ENCODE peak calls at places on chromosomes 11 and 22, in four cellular contexts. Q, H, B and K are unnamed samples.
A peak's percentile ranks its signal among the peaks of the same experiment; 100 is the strongest.

GRCh38 chr11:118535261-118535660 is 4.3 kb downstream of the TMEM25 start:
- DNase-seq in Q (no peak), H (no peak), B (no peak), K (no peak)

GRCh38 chr22:38699143-38699542 is 1.6 kb downstream of the JOSD1 start:
- DNase-seq in Q (no peak), H (no peak), B (peak; percentile 15), K (no peak)

GRCh38 chr11:55942785-55943392 is 6.7 kb upstream of the OR5I1 start:
- DNase-seq in Q (peak; percentile 4), H (peak; percentile 77), B (peak; percentile 32), K (peak; percentile 74)

GRCh38 chr11:88535916-88536547 is 198.5 kb upstream of the CTSC start:
- DNase-seq in Q (peak; percentile 91), H (peak; percentile 94), B (no peak), K (no peak)

GRCh38 chr11:134372536-134372935 is 39.5 kb downstream of the B3GAT1 start:
- DNase-seq in Q (no peak), H (no peak), B (no peak), K (no peak)

GRCh38 chr11:1390603-1391164 is 950 bp downstream of the BRSK2 start:
- DNase-seq in Q (no peak), H (no peak), B (no peak), K (no peak)

GRCh38 chr11:77113382-77114088 is 10.9 kb downstream of the OMP start:
- DNase-seq in Q (peak; percentile 54), H (peak; percentile 67), B (peak; percentile 18), K (peak; percentile 70)

GRCh38 chr11:66316849-66317251 is at the start of gene CD248:
- DNase-seq in Q (peak; percentile 89), H (no peak), B (no peak), K (no peak)

GRCh38 chr11:44564198-44564597 is 1.3 kb upstream of the CD82 start:
- DNase-seq in Q (no peak), H (no peak), B (no peak), K (no peak)

GRCh38 chr11:78202733-78203167 is 14.0 kb downstream of the USP35 start:
- DNase-seq in Q (no peak), H (no peak), B (peak; percentile 52), K (no peak)

GRCh38 chr11:60971520-60971919 is at the start of gene CD6:
- DNase-seq in Q (no peak), H (no peak), B (no peak), K (no peak)

GRCh38 chr11:131546218-131546895 is 175.9 kb downstream of the NTM start:
- DNase-seq in Q (no peak), H (no peak), B (no peak), K (no peak)
- H3K4me1 ChIP-seq in Q (no peaks in the 10 kb centered on the region), H (no peaks in the 10 kb centered on the region), B (no peaks in the 10 kb centered on the region), K (no peaks in the 10 kb centered on the region)

DNA sequence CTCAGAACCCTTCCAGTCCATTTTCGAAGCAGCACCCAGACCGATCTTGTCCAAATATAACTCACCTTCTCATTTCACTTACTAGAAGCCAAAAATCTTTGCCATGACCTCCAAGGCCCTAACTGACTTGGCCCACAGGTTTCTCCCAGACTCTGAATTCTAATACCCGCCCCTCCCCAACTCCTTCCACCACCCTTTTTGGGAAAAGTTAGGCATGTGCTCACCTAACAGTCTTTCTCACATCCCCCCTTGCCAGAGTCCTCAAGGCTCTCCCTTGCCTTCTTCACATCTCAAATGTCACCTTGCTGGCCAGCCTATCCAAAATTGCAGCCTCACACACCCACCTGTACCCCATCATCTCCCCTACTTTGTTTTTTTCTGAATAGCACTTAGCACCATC is 369.3 kb downstream of the NXPE2 start:
- DNase-seq in Q (no peak), H (no peak), B (no peak), K (no peak)
- H3K4me2 ChIP-seq in Q (no peak overlapping the region), H (no peak overlapping the region), B (no peak overlapping the region), K (no peak overlapping the region)

GRCh38 chr11:70712471-70712870 is 314.1 kb downstream of the CTTN start:
- DNase-seq in Q (no peak), H (no peak), B (no peak), K (no peak)
- H3K9me3 ChIP-seq in Q (no peaks in the 10 kb centered on the region), H (no peaks in the 10 kb centered on the region), B (no peaks in the 10 kb centered on the region), K (no peaks in the 10 kb centered on the region)

GRCh38 chr22:42680648-42681047 is 31.5 kb upstream of the CYB5R3 start:
- DNase-seq in Q (peak; percentile 88), H (peak; percentile 96), B (no peak), K (no peak)
- H3K4me1 ChIP-seq in Q (peaks cover 16% of the 10 kb centered on the region), H (peaks cover 10% of the 10 kb centered on the region), B (no peaks in the 10 kb centered on the region), K (no peaks in the 10 kb centered on the region)

GRCh38 chr11:64165482-64165841 is 451 bp downstream of the MACROD1 start:
- DNase-seq in Q (no peak), H (peak; percentile 18), B (peak; percentile 18), K (no peak)

GRCh38 chr11:64161037-64161436 is 4.9 kb downstream of the MACROD1 start:
- DNase-seq in Q (no peak), H (no peak), B (no peak), K (no peak)

GRCh38 chr11:64164392-64165312 is 1.3 kb downstream of the MACROD1 start:
- DNase-seq in Q (no peak), H (peak; percentile 61), B (no peak), K (no peak)

GRCh38 chr11:64165842-64166635 is at the start of gene MACROD1:
- DNase-seq in Q (peak; percentile 75), H (peak; percentile 96), B (peak; percentile 57), K (peak; percentile 77)

DNA sequence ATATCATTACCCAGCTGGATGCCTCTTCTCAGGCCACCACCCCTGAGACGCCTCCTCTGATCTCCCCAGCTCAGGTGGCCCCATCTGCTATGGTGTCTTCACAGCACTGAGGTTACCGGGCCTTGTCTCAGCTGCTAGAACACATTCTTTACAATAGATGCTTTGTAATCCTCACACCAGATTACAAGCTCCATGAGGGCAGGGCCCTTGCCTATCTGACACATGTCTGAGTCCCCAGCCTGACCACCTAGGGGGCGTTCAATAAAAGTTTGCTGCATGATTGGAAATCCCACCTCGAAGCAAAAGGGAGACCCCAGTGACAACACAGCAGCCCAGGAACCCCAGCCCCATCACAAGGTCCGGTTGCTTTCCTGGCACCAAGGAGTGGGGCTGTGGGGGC is 2.0 kb downstream of the MACROD1 start:
- DNase-seq in Q (no peak), H (no peak), B (no peak), K (no peak)
- H3K4me2 ChIP-seq in Q (no peak overlapping the region), H (peak overlapping the region; percentile 90), B (no peak overlapping the region), K (no peak overlapping the region)

GRCh38 chr22:47380692-47381091 is 618.2 kb downstream of the TBC1D22A start:
- DNase-seq in Q (no peak), H (no peak), B (no peak), K (no peak)
- H3K9me3 ChIP-seq in Q (no peaks in the 10 kb centered on the region), H (no peaks in the 10 kb centered on the region), B (no peaks in the 10 kb centered on the region), K (no peaks in the 10 kb centered on the region)

DNA sequence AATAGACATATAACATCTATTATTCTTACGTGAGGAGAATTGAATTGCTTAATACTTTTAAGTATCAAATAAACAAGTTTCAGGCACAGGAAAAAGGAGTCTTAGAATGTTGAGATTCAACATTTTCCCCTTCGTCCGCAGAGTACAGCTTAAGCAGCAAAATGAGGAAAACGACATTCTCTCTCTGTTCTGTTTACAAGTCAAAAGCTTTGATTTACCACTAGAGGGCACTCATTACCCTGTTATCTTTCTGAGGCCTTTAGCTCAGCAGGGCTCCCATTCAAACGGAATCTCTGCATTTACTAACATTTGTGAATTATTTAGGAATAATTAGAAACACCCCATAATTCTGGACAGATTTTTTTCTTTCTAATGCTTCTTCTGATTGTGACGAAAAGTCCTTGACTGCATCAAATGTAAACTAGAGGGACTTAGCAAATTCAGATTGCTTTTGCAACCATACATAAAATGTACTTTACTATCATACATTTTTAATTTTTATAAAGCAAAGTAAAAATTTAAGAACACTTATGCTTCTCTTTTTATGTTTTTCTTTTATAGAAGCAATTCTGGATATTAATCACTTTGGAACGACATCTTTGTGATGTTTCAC is 75.0 kb downstream of the JRKL start:
- DNase-seq in Q (peak; percentile 89), H (peak; percentile 90), B (peak; percentile 77), K (peak; percentile 96)
- H3K4me1 ChIP-seq in Q (no peaks in the 10 kb centered on the region), H (peaks cover 12% of the 10 kb centered on the region), B (no peaks in the 10 kb centered on the region), K (peaks cover 7% of the 10 kb centered on the region)

GRCh38 chr11:35800970-35801953 is 138.7 kb downstream of the TRIM44 start:
- DNase-seq in Q (no peak), H (no peak), B (no peak), K (peak; percentile 72)
- H3K4me2 ChIP-seq in Q (no peak overlapping the region), H (no peak overlapping the region), B (no peak overlapping the region), K (peak overlapping the region; percentile 62)